ENCODE peak calls at places on chromosomes 16 and 17, in nine cellular contexts. One of them, this sample, is unnamed.

GRCh38 chr17:57555636-57556175 is 189.4 kb downstream of the CCDC182 start:
- DNase-seq in tibial artery: no peak
- DNase-seq in fibroblast of lung: no peak
- DNase-seq in GM12865: no peak
- DNase-seq in fibroblast of pulmonary artery: no peak
- DNase-seq in MM.1S: no peak
- DNase-seq in suprapubic skin: no peak
- DNase-seq in astrocyte: no peak
- DNase-seq in uterus: no peak
- DNase-seq in this sample: no peak

GRCh38 chr17:76528528-76529223 is 8.8 kb downstream of the CYGB start:
- DNase-seq in tibial artery: peak; percentile 71
- DNase-seq in fibroblast of lung: peak; percentile 67
- DNase-seq in GM12865: peak; percentile 48
- DNase-seq in fibroblast of pulmonary artery: peak; percentile 60
- DNase-seq in MM.1S: no peak
- DNase-seq in suprapubic skin: no peak
- DNase-seq in astrocyte: no peak
- DNase-seq in uterus: peak; percentile 62
- DNase-seq in this sample: peak; percentile 44

GRCh38 chr16:64152010-64152767 is 969.7 kb downstream of the CDH11 start:
- DNase-seq in tibial artery: no peak
- DNase-seq in fibroblast of lung: no peak
- DNase-seq in GM12865: no peak
- DNase-seq in fibroblast of pulmonary artery: no peak
- DNase-seq in MM.1S: no peak
- DNase-seq in suprapubic skin: no peak
- DNase-seq in astrocyte: no peak
- DNase-seq in uterus: no peak
- DNase-seq in this sample: peak; percentile 21

GRCh38 chr16:81172769-81173658 is 65.5 kb upstream of the BCO1 start:
- DNase-seq in tibial artery: no peak
- DNase-seq in fibroblast of lung: no peak
- DNase-seq in GM12865: no peak
- DNase-seq in fibroblast of pulmonary artery: no peak
- DNase-seq in MM.1S: no peak
- DNase-seq in suprapubic skin: no peak
- DNase-seq in astrocyte: no peak
- DNase-seq in uterus: no peak
- DNase-seq in this sample: no peak

GRCh38 chr17:18377437-18378204 is at the start of gene EVPLL:
- DNase-seq in tibial artery: peak; percentile 49
- DNase-seq in fibroblast of lung: no peak
- DNase-seq in GM12865: no peak
- DNase-seq in fibroblast of pulmonary artery: no peak
- DNase-seq in MM.1S: peak; percentile 8
- DNase-seq in suprapubic skin: peak; percentile 84
- DNase-seq in astrocyte: no peak
- DNase-seq in uterus: no peak
- DNase-seq in this sample: no peak

GRCh38 chr17:17180141-17180603 is 26.0 kb downstream of the PLD6 start:
- DNase-seq in tibial artery: no peak
- DNase-seq in fibroblast of lung: no peak
- DNase-seq in GM12865: no peak
- DNase-seq in fibroblast of pulmonary artery: no peak
- DNase-seq in MM.1S: no peak
- DNase-seq in suprapubic skin: peak; percentile 79
- DNase-seq in astrocyte: no peak
- DNase-seq in uterus: no peak
- DNase-seq in this sample: no peak

GRCh38 chr16:81448154-81449131 is 3.8 kb downstream of the CMIP start:
- DNase-seq in tibial artery: no peak
- DNase-seq in fibroblast of lung: no peak
- DNase-seq in GM12865: no peak
- DNase-seq in fibroblast of pulmonary artery: no peak
- DNase-seq in MM.1S: no peak
- DNase-seq in suprapubic skin: no peak
- DNase-seq in astrocyte: no peak
- DNase-seq in uterus: no peak
- DNase-seq in this sample: peak; percentile 41

GRCh38 chr17:67054011-67054591 is 9.7 kb downstream of the CACNG1 start:
- DNase-seq in tibial artery: no peak
- DNase-seq in fibroblast of lung: no peak
- DNase-seq in GM12865: no peak
- DNase-seq in fibroblast of pulmonary artery: no peak
- DNase-seq in MM.1S: no peak
- DNase-seq in suprapubic skin: no peak
- DNase-seq in astrocyte: no peak
- DNase-seq in uterus: no peak
- DNase-seq in this sample: no peak

GRCh38 chr17:45332505-45332904 is 15.7 kb upstream of the MAP3K14 start:
- DNase-seq in tibial artery: no peak
- DNase-seq in fibroblast of lung: no peak
- DNase-seq in GM12865: no peak
- DNase-seq in fibroblast of pulmonary artery: no peak
- DNase-seq in MM.1S: no peak
- DNase-seq in suprapubic skin: peak; percentile 31
- DNase-seq in astrocyte: no peak
- DNase-seq in uterus: peak; percentile 2
- DNase-seq in this sample: no peak

GRCh38 chr17:43840814-43841213 is 6.2 kb upstream of the CD300LG start:
- DNase-seq in tibial artery: no peak
- DNase-seq in fibroblast of lung: peak; percentile 18
- DNase-seq in GM12865: peak; percentile 14
- DNase-seq in fibroblast of pulmonary artery: peak; percentile 69
- DNase-seq in MM.1S: no peak
- DNase-seq in suprapubic skin: no peak
- DNase-seq in astrocyte: no peak
- DNase-seq in uterus: no peak
- DNase-seq in this sample: peak; percentile 47
- TF ChIP-seq CTCF in tibial artery: peak; percentile 11
- TF ChIP-seq CTCF in fibroblast of lung: peak; percentile 43
- TF ChIP-seq CTCF in GM12865: peak; percentile 5
- TF ChIP-seq CTCF in fibroblast of pulmonary artery: peak; percentile 54
- TF ChIP-seq CTCF in MM.1S: no peak
- TF ChIP-seq CTCF in suprapubic skin: no peak
- TF ChIP-seq CTCF in astrocyte: peak; percentile 5
- TF ChIP-seq CTCF in uterus: no peak
- TF ChIP-seq CTCF in this sample: peak; percentile 50

GRCh38 chr17:78650093-78650715 is 73.0 kb upstream of the DNAH17 start:
- DNase-seq in tibial artery: no peak
- DNase-seq in fibroblast of lung: no peak
- DNase-seq in GM12865: no peak
- DNase-seq in fibroblast of pulmonary artery: no peak
- DNase-seq in MM.1S: no peak
- DNase-seq in suprapubic skin: no peak
- DNase-seq in astrocyte: no peak
- DNase-seq in uterus: no peak
- DNase-seq in this sample: no peak

GRCh38 chr17:78653382-78653781 is 76.2 kb upstream of the DNAH17 start:
- DNase-seq in tibial artery: no peak
- DNase-seq in fibroblast of lung: peak; percentile 31
- DNase-seq in GM12865: no peak
- DNase-seq in fibroblast of pulmonary artery: peak; percentile 49
- DNase-seq in MM.1S: no peak
- DNase-seq in suprapubic skin: no peak
- DNase-seq in astrocyte: peak; percentile 59
- DNase-seq in uterus: no peak
- DNase-seq in this sample: peak; percentile 79

GRCh38 chr17:78651551-78651950 is 74.4 kb upstream of the DNAH17 start:
- DNase-seq in tibial artery: no peak
- DNase-seq in fibroblast of lung: no peak
- DNase-seq in GM12865: no peak
- DNase-seq in fibroblast of pulmonary artery: no peak
- DNase-seq in MM.1S: no peak
- DNase-seq in suprapubic skin: no peak
- DNase-seq in astrocyte: no peak
- DNase-seq in uterus: no peak
- DNase-seq in this sample: peak; percentile 66

GRCh38 chr17:78652913-78653312 is 75.7 kb upstream of the DNAH17 start:
- DNase-seq in tibial artery: peak; percentile 41
- DNase-seq in fibroblast of lung: no peak
- DNase-seq in GM12865: no peak
- DNase-seq in fibroblast of pulmonary artery: no peak
- DNase-seq in MM.1S: no peak
- DNase-seq in suprapubic skin: no peak
- DNase-seq in astrocyte: no peak
- DNase-seq in uterus: no peak
- DNase-seq in this sample: no peak

GRCh38 chr17:78652024-78652423 is 74.8 kb upstream of the DNAH17 start:
- DNase-seq in tibial artery: no peak
- DNase-seq in fibroblast of lung: no peak
- DNase-seq in GM12865: no peak
- DNase-seq in fibroblast of pulmonary artery: no peak
- DNase-seq in MM.1S: no peak
- DNase-seq in suprapubic skin: no peak
- DNase-seq in astrocyte: no peak
- DNase-seq in uterus: no peak
- DNase-seq in this sample: no peak
- H3K4me3 ChIP-seq in tibial artery: no peak overlapping the region
- H3K4me3 ChIP-seq in fibroblast of lung: no peak overlapping the region
- H3K4me3 ChIP-seq in GM12865: no peak overlapping the region
- H3K4me3 ChIP-seq in fibroblast of pulmonary artery: no peak overlapping the region
- H3K4me3 ChIP-seq in MM.1S: no peak overlapping the region
- H3K4me3 ChIP-seq in suprapubic skin: no peak overlapping the region
- H3K4me3 ChIP-seq in astrocyte: no peak overlapping the region
- H3K4me3 ChIP-seq in uterus: no peak overlapping the region
- H3K4me3 ChIP-seq in this sample: no peak overlapping the region

GRCh38 chr17:33562792-33563191 is 269.7 kb upstream of the ASIC2 start:
- DNase-seq in tibial artery: no peak
- DNase-seq in fibroblast of lung: no peak
- DNase-seq in GM12865: no peak
- DNase-seq in fibroblast of pulmonary artery: peak; percentile 11
- DNase-seq in MM.1S: no peak
- DNase-seq in suprapubic skin: no peak
- DNase-seq in astrocyte: no peak
- DNase-seq in uterus: no peak
- DNase-seq in this sample: no peak
- TF ChIP-seq CTCF in tibial artery: no peak
- TF ChIP-seq CTCF in fibroblast of lung: no peak
- TF ChIP-seq CTCF in GM12865: no peak
- TF ChIP-seq CTCF in fibroblast of pulmonary artery: peak; percentile 7
- TF ChIP-seq CTCF in MM.1S: no peak
- TF ChIP-seq CTCF in suprapubic skin: no peak
- TF ChIP-seq CTCF in astrocyte: no peak
- TF ChIP-seq CTCF in uterus: no peak
- TF ChIP-seq CTCF in this sample: peak; percentile 11

DNA sequence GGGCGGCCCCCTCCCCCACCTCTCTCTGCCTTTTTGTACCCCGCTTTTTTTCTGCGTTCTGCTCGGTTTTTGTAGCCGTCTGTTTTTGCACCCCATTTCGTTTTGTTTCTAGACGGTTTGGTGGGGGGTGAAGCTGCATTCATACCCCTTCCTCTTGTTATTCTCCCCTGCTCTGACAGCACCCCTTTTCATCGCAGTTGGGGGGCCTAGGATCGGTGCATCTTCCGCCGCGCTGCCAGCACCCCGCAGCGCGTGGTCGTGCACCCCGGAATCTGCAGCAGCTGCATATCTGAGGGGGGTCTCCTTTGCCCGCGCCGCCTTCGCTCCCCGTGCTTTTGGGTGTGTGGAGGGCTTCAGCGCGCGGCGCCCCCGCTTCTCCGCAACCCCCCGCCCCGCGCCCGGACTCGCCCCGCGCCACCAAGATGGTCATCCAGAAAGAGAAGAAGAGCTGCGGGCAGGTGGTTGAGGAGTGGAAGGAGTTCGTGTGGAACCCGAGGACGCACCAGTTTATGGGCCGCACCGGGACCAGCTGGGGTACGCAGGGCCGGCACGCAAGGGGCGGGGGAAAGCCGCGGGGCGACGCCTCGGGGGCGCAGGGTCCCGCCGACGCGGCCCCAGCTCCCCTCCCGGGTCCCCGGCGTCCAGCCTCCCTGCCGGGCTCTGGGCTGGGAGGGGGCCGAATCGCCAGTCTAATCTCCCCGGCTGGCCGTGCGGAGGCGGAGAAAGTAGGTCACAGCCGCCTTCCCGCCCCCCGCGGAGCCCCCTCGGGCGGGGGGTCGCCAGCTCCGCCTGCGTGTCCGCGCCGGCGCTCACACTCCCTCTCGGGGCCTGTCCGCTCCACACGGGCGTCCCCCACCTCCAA is 602 bp downstream of the ATP1B2 start:
- DNase-seq in tibial artery: no peak
- DNase-seq in fibroblast of lung: no peak
- DNase-seq in GM12865: no peak
- DNase-seq in fibroblast of pulmonary artery: no peak
- DNase-seq in MM.1S: no peak
- DNase-seq in suprapubic skin: no peak
- DNase-seq in astrocyte: no peak
- DNase-seq in uterus: no peak
- DNase-seq in this sample: no peak
- H3K4me3 ChIP-seq in tibial artery: peak overlapping the region; percentile 48
- H3K4me3 ChIP-seq in fibroblast of lung: peak overlapping the region; percentile 37
- H3K4me3 ChIP-seq in GM12865: peak overlapping the region; percentile 13
- H3K4me3 ChIP-seq in fibroblast of pulmonary artery: peak overlapping the region; percentile 37
- H3K4me3 ChIP-seq in MM.1S: peak overlapping the region; percentile 44
- H3K4me3 ChIP-seq in suprapubic skin: peak overlapping the region; percentile 60
- H3K4me3 ChIP-seq in astrocyte: peak overlapping the region; percentile 33
- H3K4me3 ChIP-seq in uterus: peak overlapping the region; percentile 44
- H3K4me3 ChIP-seq in this sample: peak overlapping the region; percentile 43

GRCh38 chr16:1450218-1450617 is 5.9 kb upstream of the CCDC154 start:
- DNase-seq in tibial artery: no peak
- DNase-seq in fibroblast of lung: no peak
- DNase-seq in GM12865: no peak
- DNase-seq in fibroblast of pulmonary artery: no peak
- DNase-seq in MM.1S: no peak
- DNase-seq in suprapubic skin: no peak
- DNase-seq in astrocyte: no peak
- DNase-seq in uterus: no peak
- DNase-seq in this sample: no peak
- TF ChIP-seq CTCF in tibial artery: no peak
- TF ChIP-seq CTCF in fibroblast of lung: no peak
- TF ChIP-seq CTCF in GM12865: no peak
- TF ChIP-seq CTCF in fibroblast of pulmonary artery: no peak
- TF ChIP-seq CTCF in MM.1S: no peak
- TF ChIP-seq CTCF in suprapubic skin: no peak
- TF ChIP-seq CTCF in astrocyte: no peak
- TF ChIP-seq CTCF in uterus: no peak
- TF ChIP-seq CTCF in this sample: peak; percentile 9

This sample was measured in choroid plexus epithelial cell.